ENCODE peak calls at places on chromosomes 11 and 22, in seven cellular contexts. I is heart right ventricle; J is CD8-positive, alpha-beta memory T cell; A is left ventricle myocardium inferior; F is left lung; O is IMR-90; D is stomach. R is an unnamed sample.

GRCh38 chr22:32911526-32911925 is 110.0 kb downstream of the TIMP3 start:
- DNase-seq in I (no peak), J (no peak), A (no peak), F (no peak), O (no peak), D (no peak), R (no peak)

GRCh38 chr22:40200795-40201194 is 23.1 kb downstream of the TNRC6B start:
- DNase-seq in I (no peak), J (no peak), A (no peak), F (no peak), O (no peak), D (no peak), R (no peak)

GRCh38 chr11:36475192-36475591 is 34.9 kb downstream of the TRAF6 start:
- DNase-seq in I (no peak), J (no peak), A (no peak), F (no peak), O (peak; percentile 44), D (no peak), R (no peak)

GRCh38 chr11:123235117-123235686 is 40.2 kb upstream of the CLMP start:
- DNase-seq in I (peak; percentile 21), J (no peak), A (peak; percentile 48), F (no peak), O (no peak), D (peak; percentile 44), R (peak; percentile 82)

GRCh38 chr22:39478461-39478860 is 21.6 kb downstream of the MGAT3 start:
- DNase-seq in I (no peak), J (no peak), A (no peak), F (no peak), O (peak; percentile 6), D (peak; percentile 45), R (no peak)

GRCh38 chr11:62501432-62501891 is 45.1 kb downstream of the AHNAK start:
- DNase-seq in I (peak; percentile 63), J (no peak), A (peak; percentile 73), F (no peak), O (peak; percentile 26), D (peak; percentile 55), R (no peak)

GRCh38 chr11:17504330-17505107 is 27.9 kb upstream of the ABCC8 start:
- DNase-seq in I (peak; percentile 77), J (peak; percentile 59), A (peak; percentile 77), F (peak; percentile 74), O (peak; percentile 57), D (peak; percentile 90), R (no peak)

GRCh38 chr11:14357843-14358728 is 897 bp downstream of the RRAS2 start:
- DNase-seq in I (peak; percentile 41), J (peak; percentile 36), A (peak; percentile 43), F (peak; percentile 52), O (peak; percentile 54), D (peak; percentile 63), R (peak; percentile 72)

GRCh38 chr11:131944709-131945108 is 574.3 kb downstream of the NTM start:
- DNase-seq in I (no peak), J (no peak), A (no peak), F (no peak), O (peak; percentile 68), D (no peak), R (no peak)

GRCh38 chr11:106457727-106458126 is 380.3 kb downstream of the AASDHPPT start:
- DNase-seq in I (no peak), J (no peak), A (no peak), F (no peak), O (peak; percentile 89), D (no peak), R (no peak)

GRCh38 chr11:20127671-20128527 is 32.4 kb downstream of the DBX1 start:
- DNase-seq in I (peak; percentile 76), J (peak; percentile 42), A (peak; percentile 64), F (peak; percentile 60), O (peak; percentile 69), D (peak; percentile 81), R (peak; percentile 84)

GRCh38 chr11:62069374-62069773 is 54.4 kb upstream of the INCENP start:
- DNase-seq in I (no peak), J (no peak), A (no peak), F (no peak), O (no peak), D (no peak), R (no peak)

GRCh38 chr11:46075928-46076327 is 45.3 kb downstream of the PHF21A start:
- DNase-seq in I (no peak), J (no peak), A (no peak), F (no peak), O (no peak), D (no peak), R (no peak)

GRCh38 chr22:37704645-37705044 is 7.8 kb downstream of the TRIOBP start:
- DNase-seq in I (no peak), J (no peak), A (no peak), F (no peak), O (no peak), D (no peak), R (no peak)

GRCh38 chr22:37701121-37701786 is 4.4 kb downstream of the TRIOBP start:
- DNase-seq in I (no peak), J (no peak), A (no peak), F (peak; percentile 49), O (peak; percentile 32), D (peak; percentile 55), R (no peak)

GRCh38 chr22:37708580-37709444 is 12.0 kb downstream of the TRIOBP start:
- DNase-seq in I (peak; percentile 29), J (no peak), A (peak; percentile 29), F (peak; percentile 58), O (no peak), D (no peak), R (no peak)

GRCh38 chr22:37705205-37705604 is 8.4 kb downstream of the TRIOBP start:
- DNase-seq in I (no peak), J (no peak), A (no peak), F (no peak), O (no peak), D (no peak), R (no peak)

DNA sequence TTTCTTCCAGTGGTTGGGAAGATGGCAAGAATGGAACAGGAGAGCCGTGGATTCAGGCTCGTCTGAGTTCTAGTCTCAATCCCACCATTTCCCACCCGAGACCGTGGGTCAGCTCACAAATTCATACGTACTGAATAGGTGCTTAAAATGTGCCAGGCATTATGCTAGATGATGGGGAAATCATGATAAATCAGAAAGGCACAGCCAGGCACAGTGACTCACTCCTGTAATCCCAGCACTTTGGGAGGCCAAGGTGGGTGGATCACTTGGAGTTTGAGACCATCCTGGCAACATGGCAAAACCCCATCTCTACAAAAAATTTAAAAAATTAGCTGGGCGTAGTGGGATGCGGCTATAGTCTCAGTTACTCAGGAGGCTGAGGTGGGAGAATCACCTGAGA is 7.1 kb downstream of the TRIOBP start:
- DNase-seq in I (no peak), J (no peak), A (no peak), F (no peak), O (peak; percentile 28), D (no peak), R (no peak)
- H3K27ac ChIP-seq in I (no peak overlapping the region), J (no peak overlapping the region), A (no peak overlapping the region), F (no peak overlapping the region), O (no peak overlapping the region), D (no peak overlapping the region), R (no peak overlapping the region)

GRCh38 chr11:122155765-122156527 is 39.9 kb upstream of the BLID start:
- DNase-seq in I (no peak), J (no peak), A (no peak), F (no peak), O (no peak), D (no peak), R (no peak)
- H3K4me3 ChIP-seq in I (peak overlapping the region; percentile 5), J (no peak overlapping the region), A (peak overlapping the region; percentile 47), F (no peak overlapping the region), O (no peak overlapping the region), D (no peak overlapping the region), R (peak overlapping the region; percentile 62)

GRCh38 chr11:71979582-71979981 is 19.1 kb upstream of the IL18BP start:
- DNase-seq in I (no peak), J (no peak), A (no peak), F (no peak), O (no peak), D (no peak), R (no peak)

GRCh38 chr11:71977743-71978418 is 20.8 kb upstream of the IL18BP start:
- DNase-seq in I (peak; percentile 45), J (peak; percentile 14), A (no peak), F (no peak), O (peak; percentile 57), D (peak; percentile 51), R (no peak)

GRCh38 chr11:71977090-71977489 is 21.6 kb upstream of the IL18BP start:
- DNase-seq in I (no peak), J (no peak), A (no peak), F (no peak), O (no peak), D (no peak), R (no peak)

GRCh38 chr11:71979094-71979493 is 19.6 kb upstream of the IL18BP start:
- DNase-seq in I (no peak), J (no peak), A (no peak), F (no peak), O (no peak), D (no peak), R (no peak)
- H3K9me3 ChIP-seq in I (no peaks in the 10 kb centered on the region), J (no peaks in the 10 kb centered on the region), A (no peaks in the 10 kb centered on the region), F (no peaks in the 10 kb centered on the region), O (no peaks in the 10 kb centered on the region), D (no peaks in the 10 kb centered on the region), R (no peaks in the 10 kb centered on the region)

GRCh38 chr22:27868738-27869282 is 50.2 kb downstream of the PITPNB start:
- DNase-seq in I (no peak), J (no peak), A (no peak), F (no peak), O (no peak), D (no peak), R (no peak)

GRCh38 chr22:27867958-27868737 is 50.9 kb downstream of the PITPNB start:
- DNase-seq in I (no peak), J (no peak), A (no peak), F (no peak), O (no peak), D (no peak), R (no peak)

GRCh38 chr22:27863556-27863955 is 55.5 kb downstream of the PITPNB start:
- DNase-seq in I (no peak), J (no peak), A (no peak), F (no peak), O (no peak), D (no peak), R (no peak)

GRCh38 chr22:27867114-27867957 is 51.7 kb downstream of the PITPNB start:
- DNase-seq in I (no peak), J (no peak), A (no peak), F (no peak), O (no peak), D (no peak), R (no peak)

DNA sequence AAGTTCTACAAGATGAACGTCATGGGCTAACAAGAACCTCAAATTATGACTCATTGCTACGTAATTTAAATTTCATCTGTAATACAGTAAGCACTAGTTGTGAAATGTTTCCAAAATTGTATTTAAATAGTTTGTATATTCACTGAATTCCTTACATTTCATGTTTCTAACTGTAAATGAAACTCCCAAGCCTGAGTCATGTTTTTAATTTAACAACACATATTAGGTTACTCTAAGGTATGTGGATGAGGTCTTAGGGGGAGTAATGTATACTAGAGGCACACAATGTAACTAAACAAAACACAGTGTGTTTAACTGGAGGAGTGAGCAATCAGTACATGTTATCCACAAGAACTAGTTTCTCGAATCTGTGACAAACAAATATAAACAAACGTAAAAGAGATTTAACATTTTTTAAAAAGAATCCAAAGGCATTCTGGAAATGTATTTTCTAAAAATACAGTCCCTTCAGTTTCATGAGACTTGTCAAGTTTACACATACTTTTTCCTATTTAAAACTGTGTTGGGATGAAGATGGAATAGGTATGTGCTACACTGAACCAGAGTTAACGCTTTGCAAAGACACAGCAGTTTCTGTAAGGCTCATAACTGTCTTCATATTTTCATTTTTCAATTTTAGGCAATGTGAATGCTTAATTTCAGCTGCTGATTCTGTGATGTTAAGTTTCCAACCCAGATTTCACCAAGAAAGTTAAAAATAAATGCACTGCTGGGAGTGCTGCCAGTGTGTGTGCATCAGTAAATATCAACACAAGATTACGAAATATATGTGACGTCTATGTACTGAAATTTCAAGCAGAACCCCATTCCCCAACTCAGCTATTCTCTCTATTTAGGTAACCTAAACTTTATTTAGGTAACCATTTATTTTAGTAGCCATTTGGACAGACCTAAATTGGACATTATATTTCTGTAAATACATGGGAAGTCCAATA is 52.6 kb downstream of the PITPNB start:
- DNase-seq in I (peak; percentile 57), J (no peak), A (no peak), F (no peak), O (peak; percentile 99), D (peak; percentile 33), R (no peak)
- H3K27ac ChIP-seq in I (peak overlapping the region; percentile 5), J (no peak overlapping the region), A (peak overlapping the region; percentile 83), F (peak overlapping the region; percentile 14), O (peak overlapping the region; percentile 100), D (peak overlapping the region; percentile 71), R (peak overlapping the region; percentile 82)